ENCODE peak calls at places on chromosomes 16 and 17, in seven cellular contexts. One of them, this sample, is unnamed.
A peak's percentile ranks its signal among the peaks of the same experiment; 100 is the strongest.

GRCh38 chr17:46950615-46950996 is 27.6 kb downstream of the GOSR2 start:
- DNase-seq in A549: no peak
- DNase-seq in AG04450: no peak
- DNase-seq in mammary epithelial cell: no peak
- DNase-seq in sigmoid colon: no peak
- DNase-seq in uterus: no peak
- DNase-seq in epithelial cell of esophagus: no peak
- DNase-seq in this sample: no peak

GRCh38 chr17:66415366-66416206 is 113.2 kb downstream of the PRKCA start:
- DNase-seq in mammary epithelial cell: no peak
- DNase-seq in uterus: no peak
- DNase-seq in AG04450: no peak
- DNase-seq in sigmoid colon: no peak
- DNase-seq in A549: no peak
- DNase-seq in epithelial cell of esophagus: no peak
- DNase-seq in this sample: no peak

GRCh38 chr17:42411905-42412679 is 11.0 kb downstream of the CAVIN1 start:
- DNase-seq in uterus: no peak
- DNase-seq in sigmoid colon: no peak
- DNase-seq in epithelial cell of esophagus: no peak
- DNase-seq in AG04450: no peak
- DNase-seq in mammary epithelial cell: no peak
- DNase-seq in A549: no peak
- DNase-seq in this sample: no peak

GRCh38 chr16:11389631-11390565 is 44.6 kb downstream of the RMI2 start:
- DNase-seq in AG04450: no peak
- DNase-seq in uterus: no peak
- DNase-seq in A549: no peak
- DNase-seq in mammary epithelial cell: no peak
- DNase-seq in epithelial cell of esophagus: peak; percentile 38
- DNase-seq in sigmoid colon: no peak
- DNase-seq in this sample: no peak

GRCh38 chr16:66278111-66278531 is 88.4 kb upstream of the CDH5 start:
- DNase-seq in sigmoid colon: peak; percentile 33
- DNase-seq in A549: no peak
- DNase-seq in mammary epithelial cell: peak; percentile 89
- DNase-seq in AG04450: no peak
- DNase-seq in epithelial cell of esophagus: peak; percentile 99
- DNase-seq in uterus: no peak
- DNase-seq in this sample: no peak

GRCh38 chr16:83392743-83393142 is 415.0 kb upstream of the HSBP1 start:
- DNase-seq in AG04450: no peak
- DNase-seq in A549: no peak
- DNase-seq in epithelial cell of esophagus: no peak
- DNase-seq in sigmoid colon: no peak
- DNase-seq in uterus: no peak
- DNase-seq in mammary epithelial cell: no peak
- DNase-seq in this sample: no peak

GRCh38 chr16:85615014-85615851 is 2.1 kb downstream of the GSE1 start:
- DNase-seq in epithelial cell of esophagus: peak; percentile 99
- DNase-seq in AG04450: no peak
- DNase-seq in uterus: no peak
- DNase-seq in sigmoid colon: no peak
- DNase-seq in A549: peak; percentile 66
- DNase-seq in mammary epithelial cell: peak; percentile 52
- DNase-seq in this sample: no peak

GRCh38 chr16:75385507-75386152 is 47.7 kb downstream of the CFDP1 start:
- DNase-seq in mammary epithelial cell: peak; percentile 59
- DNase-seq in sigmoid colon: no peak
- DNase-seq in A549: peak; percentile 78
- DNase-seq in epithelial cell of esophagus: peak; percentile 85
- DNase-seq in uterus: no peak
- DNase-seq in AG04450: peak; percentile 79
- DNase-seq in this sample: peak; percentile 93

GRCh38 chr17:67772679-67773078 is 52.6 kb upstream of the BPTF start:
- DNase-seq in epithelial cell of esophagus: no peak
- DNase-seq in A549: no peak
- DNase-seq in AG04450: no peak
- DNase-seq in mammary epithelial cell: no peak
- DNase-seq in uterus: no peak
- DNase-seq in sigmoid colon: no peak
- DNase-seq in this sample: no peak

GRCh38 chr17:3845361-3845753 is 689 bp downstream of the NCBP3 start:
- DNase-seq in epithelial cell of esophagus: peak; percentile 48
- DNase-seq in A549: no peak
- DNase-seq in sigmoid colon: no peak
- DNase-seq in uterus: no peak
- DNase-seq in mammary epithelial cell: peak; percentile 52
- DNase-seq in AG04450: no peak
- DNase-seq in this sample: peak; percentile 13

DNA sequence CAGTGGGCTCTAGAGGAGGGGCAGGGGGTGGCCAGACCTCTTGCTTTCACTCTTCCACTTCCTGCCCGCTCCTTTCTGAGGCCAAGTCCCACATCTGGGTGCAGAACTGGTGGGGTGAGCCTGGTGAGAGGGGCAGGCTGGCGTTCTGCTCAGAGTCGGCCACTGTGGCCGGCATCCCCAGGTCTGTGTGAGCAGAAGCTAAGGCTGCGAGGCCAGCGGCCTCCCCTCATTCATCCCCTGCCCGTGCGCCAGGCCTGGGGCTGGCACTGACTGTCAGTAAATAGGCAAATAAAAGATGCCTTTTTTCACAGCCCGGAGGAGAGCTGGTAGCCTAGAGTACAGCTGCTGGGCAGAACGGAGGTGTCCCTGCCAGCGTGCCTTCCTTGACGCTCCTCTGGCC is 1.2 kb downstream of the DEF8 start:
- DNase-seq in mammary epithelial cell: no peak
- DNase-seq in sigmoid colon: no peak
- DNase-seq in A549: no peak
- DNase-seq in uterus: no peak
- DNase-seq in AG04450: no peak
- DNase-seq in epithelial cell of esophagus: no peak
- DNase-seq in this sample: no peak
- H3K4me3 ChIP-seq in mammary epithelial cell: peak overlapping the region; percentile 77
- H3K4me3 ChIP-seq in sigmoid colon: no peak overlapping the region
- H3K4me3 ChIP-seq in A549: peak overlapping the region; percentile 88
- H3K4me3 ChIP-seq in uterus: peak overlapping the region; percentile 71
- H3K4me3 ChIP-seq in AG04450: peak overlapping the region; percentile 66
- H3K4me3 ChIP-seq in epithelial cell of esophagus: peak overlapping the region; percentile 65
- H3K4me3 ChIP-seq in this sample: peak overlapping the region; percentile 67

DNA sequence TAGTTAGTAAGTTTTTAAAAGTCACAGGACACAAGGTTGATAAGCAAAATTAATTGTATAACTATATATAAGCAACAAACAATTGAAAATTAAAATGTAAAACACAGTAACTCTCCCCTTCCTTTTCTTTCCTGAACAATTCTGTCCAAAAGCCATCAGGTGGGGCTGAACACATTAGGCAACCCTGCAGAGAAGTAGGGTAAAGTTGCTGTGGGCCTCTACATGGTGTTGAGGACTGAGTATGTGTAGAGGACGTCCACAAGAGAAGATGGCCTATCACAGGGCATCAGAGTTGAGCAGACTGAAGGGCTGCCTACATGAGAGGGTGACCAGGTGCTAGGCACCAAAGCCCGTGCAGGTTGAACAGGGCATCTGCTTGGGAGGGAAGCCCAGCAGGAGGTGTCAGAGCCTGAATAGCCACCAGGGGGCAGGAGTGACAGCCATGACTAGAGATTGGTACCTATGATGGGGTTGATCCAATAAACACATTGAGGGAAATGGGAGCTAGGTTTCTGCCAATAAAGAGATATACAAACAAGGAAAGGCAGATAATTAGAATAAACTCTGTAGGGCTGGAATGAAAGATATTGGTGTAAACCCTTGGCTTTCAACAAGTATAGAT is 415.1 kb downstream of the NPIPA8 start:
- DNase-seq in AG04450: no peak
- DNase-seq in sigmoid colon: no peak
- DNase-seq in uterus: no peak
- DNase-seq in mammary epithelial cell: peak; percentile 21
- DNase-seq in epithelial cell of esophagus: peak; percentile 21
- DNase-seq in A549: peak; percentile 14
- DNase-seq in this sample: peak; percentile 2
- TF ChIP-seq CTCF in AG04450: peak; percentile 36
- TF ChIP-seq CTCF in sigmoid colon: no peak
- TF ChIP-seq CTCF in uterus: no peak
- TF ChIP-seq CTCF in mammary epithelial cell: peak; percentile 52
- TF ChIP-seq CTCF in epithelial cell of esophagus: peak; percentile 15
- TF ChIP-seq CTCF in A549: peak; percentile 8
- TF ChIP-seq CTCF in this sample: peak; percentile 4

GRCh38 chr17:81652901-81653771 is 3.2 kb downstream of the PDE6G start:
- DNase-seq in A549: no peak
- DNase-seq in mammary epithelial cell: no peak
- DNase-seq in uterus: no peak
- DNase-seq in AG04450: no peak
- DNase-seq in sigmoid colon: peak; percentile 65
- DNase-seq in epithelial cell of esophagus: no peak
- DNase-seq in this sample: no peak
- H3K4me3 ChIP-seq in A549: no peak overlapping the region
- H3K4me3 ChIP-seq in mammary epithelial cell: no peak overlapping the region
- H3K4me3 ChIP-seq in uterus: no peak overlapping the region
- H3K4me3 ChIP-seq in AG04450: no peak overlapping the region
- H3K4me3 ChIP-seq in sigmoid colon: no peak overlapping the region
- H3K4me3 ChIP-seq in epithelial cell of esophagus: no peak overlapping the region
- H3K4me3 ChIP-seq in this sample: no peak overlapping the region

DNA sequence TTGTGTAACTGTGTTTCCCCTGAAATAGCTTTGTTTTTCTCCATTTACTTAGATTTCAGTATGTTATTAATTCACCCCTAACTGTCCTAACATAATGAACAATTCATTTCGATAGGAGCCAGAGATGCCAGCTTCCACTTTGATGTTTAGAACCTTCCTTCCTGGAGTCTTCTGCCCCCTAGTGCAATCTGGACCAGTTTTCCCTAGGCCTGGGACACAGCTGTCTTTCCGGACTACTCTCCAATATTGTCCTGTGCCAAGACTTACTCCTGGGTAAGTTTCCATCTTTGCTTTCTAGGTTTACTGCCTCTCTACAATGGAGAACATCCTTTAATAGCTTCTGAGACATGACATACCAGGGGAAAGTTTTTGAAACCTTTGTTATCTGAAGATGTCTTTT is 12.8 kb downstream of the RECQL5 start:
- DNase-seq in sigmoid colon: peak; percentile 28
- DNase-seq in uterus: no peak
- DNase-seq in mammary epithelial cell: no peak
- DNase-seq in AG04450: no peak
- DNase-seq in A549: peak; percentile 60
- DNase-seq in epithelial cell of esophagus: peak; percentile 43
- DNase-seq in this sample: peak; percentile 46
- TF ChIP-seq CTCF in sigmoid colon: no peak
- TF ChIP-seq CTCF in uterus: peak; percentile 18
- TF ChIP-seq CTCF in mammary epithelial cell: peak; percentile 11
- TF ChIP-seq CTCF in AG04450: peak; percentile 26
- TF ChIP-seq CTCF in A549: peak; percentile 52
- TF ChIP-seq CTCF in epithelial cell of esophagus: peak; percentile 49
- TF ChIP-seq CTCF in this sample: peak; percentile 31

DNA sequence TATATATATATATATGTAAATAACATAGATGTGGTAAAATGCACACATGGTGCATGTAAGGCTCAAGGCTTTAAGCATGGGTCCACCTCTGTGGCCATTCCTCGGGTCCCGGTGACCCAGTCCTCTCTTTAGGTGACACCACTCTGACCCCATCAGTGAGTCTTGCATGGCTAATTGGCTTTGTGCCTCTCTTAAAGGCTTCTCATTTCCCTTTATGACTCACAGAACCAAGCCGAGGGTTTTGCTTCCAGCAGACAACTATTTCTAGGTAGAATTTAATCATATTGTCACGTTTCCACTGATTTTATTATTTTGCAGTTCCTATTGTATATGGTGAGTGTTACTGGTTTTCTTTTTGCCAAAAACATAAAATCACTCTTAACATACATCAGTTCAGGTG is 59.7 kb downstream of the PLCG2 start:
- DNase-seq in mammary epithelial cell: peak; percentile 6
- DNase-seq in epithelial cell of esophagus: peak; percentile 55
- DNase-seq in sigmoid colon: no peak
- DNase-seq in uterus: no peak
- DNase-seq in A549: no peak
- DNase-seq in AG04450: no peak
- DNase-seq in this sample: no peak
- H3K4me3 ChIP-seq in mammary epithelial cell: no peak overlapping the region
- H3K4me3 ChIP-seq in epithelial cell of esophagus: no peak overlapping the region
- H3K4me3 ChIP-seq in sigmoid colon: no peak overlapping the region
- H3K4me3 ChIP-seq in uterus: no peak overlapping the region
- H3K4me3 ChIP-seq in A549: no peak overlapping the region
- H3K4me3 ChIP-seq in AG04450: no peak overlapping the region
- H3K4me3 ChIP-seq in this sample: no peak overlapping the region

GRCh38 chr16:62224810-62225209 is 188.6 kb upstream of the CDH8 start:
- DNase-seq in uterus: no peak
- DNase-seq in sigmoid colon: no peak
- DNase-seq in mammary epithelial cell: no peak
- DNase-seq in epithelial cell of esophagus: no peak
- DNase-seq in AG04450: no peak
- DNase-seq in A549: no peak
- DNase-seq in this sample: no peak

DNA sequence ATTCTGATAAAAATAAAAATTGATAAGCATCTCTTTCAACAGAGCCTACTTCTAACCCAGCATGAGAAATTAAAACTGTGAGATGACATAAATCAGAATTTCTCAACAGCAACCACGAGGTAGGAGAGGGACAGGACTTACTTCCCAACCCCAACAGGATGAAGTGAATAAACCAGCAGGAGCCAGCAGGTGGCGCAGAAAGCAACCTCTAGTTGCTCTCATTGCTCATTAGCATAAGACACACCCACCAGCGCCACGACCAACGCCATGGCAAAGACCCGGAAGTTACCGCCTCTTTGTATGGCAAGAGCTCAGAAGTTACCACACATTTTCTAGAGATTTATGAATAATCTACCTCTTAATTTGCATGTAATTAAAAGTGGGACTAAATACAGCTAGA is 189.4 kb upstream of the CDH8 start:
- DNase-seq in A549: peak; percentile 89
- DNase-seq in AG04450: no peak
- DNase-seq in uterus: no peak
- DNase-seq in epithelial cell of esophagus: peak; percentile 94
- DNase-seq in sigmoid colon: no peak
- DNase-seq in mammary epithelial cell: peak; percentile 80
- DNase-seq in this sample: peak; percentile 9
- TF ChIP-seq CTCF in A549: peak; percentile 45
- TF ChIP-seq CTCF in AG04450: no peak
- TF ChIP-seq CTCF in uterus: no peak
- TF ChIP-seq CTCF in epithelial cell of esophagus: peak; percentile 80
- TF ChIP-seq CTCF in sigmoid colon: no peak
- TF ChIP-seq CTCF in mammary epithelial cell: peak; percentile 69
- TF ChIP-seq CTCF in this sample: no peak

This sample was measured in fibroblast of pulmonary artery.